ENCODE peak calls at places on chromosomes 5 and 9, in eight cellular contexts. N is endothelial cell of umbilical vein, Q is testis, C is adrenal gland, X is A549, F is gastrocnemius medialis, U is uterus, Z is tibial nerve. K is an unnamed sample. For H3K4me1, the result is how much of the 10 kb centered on the place peaks cover.

GRCh38 chr9:108549184-108549583 is 306.6 kb downstream of the ACTL7B start:
- DNase-seq in X (no peak), C (no peak), U (no peak), Z (no peak), N (no peak), F (no peak), Q (no peak), K (no peak)

GRCh38 chr9:38388283-38389223 is 3.9 kb upstream of the ALDH1B1 start:
- DNase-seq in Z (no peak), C (peak), Q (peak), N (no peak), U (peak), X (no peak), F (peak), K (no peak)

GRCh38 chr9:19113964-19114679 is 11.4 kb upstream of the HAUS6 start:
- DNase-seq in U (no peak), Z (no peak), X (no peak), Q (no peak), C (no peak), F (no peak), N (no peak), K (no peak)

GRCh38 chr5:90056911-90057705 is 352.4 kb downstream of the CETN3 start:
- DNase-seq in Q (no peak), C (no peak), U (no peak), F (no peak), Z (no peak), X (no peak), N (no peak), K (no peak)

GRCh38 chr9:132046456-132046855 is 33.2 kb downstream of the MED27 start:
- DNase-seq in Z (no peak), U (no peak), C (no peak), N (no peak), F (no peak), Q (no peak), X (no peak), K (no peak)

GRCh38 chr9:128094166-128094949 is 26.3 kb downstream of the SLC25A25 start:
- DNase-seq in U (peak), X (peak), F (peak), C (peak), Q (peak), N (peak), Z (peak), K (peak)

GRCh38 chr5:64213568-64213967 is 47.9 kb downstream of the RNF180 start:
- DNase-seq in N (no peak), X (no peak), C (no peak), F (no peak), Q (no peak), Z (no peak), U (no peak), K (no peak)

GRCh38 chr5:73853091-73853490 is 227.1 kb downstream of the ARHGEF28 start:
- DNase-seq in F (no peak), C (peak), X (peak), Z (no peak), N (no peak), Q (no peak), U (no peak), K (no peak)

GRCh38 chr9:91037511-91038482 is 236.2 kb downstream of the SYK start:
- DNase-seq in X (peak), C (peak), N (peak), Z (no peak), U (peak), Q (peak), F (peak), K (peak)

GRCh38 chr5:139733698-139734491 is 61.7 kb upstream of the PSD2 start:
- DNase-seq in Q (peak), Z (peak), C (no peak), X (no peak), F (no peak), N (no peak), U (no peak), K (no peak)

GRCh38 chr5:71778678-71779276 is 59.7 kb downstream of the CARTPT start:
- DNase-seq in Q (peak), F (no peak), N (no peak), Z (no peak), C (no peak), U (no peak), X (peak), K (no peak)

GRCh38 chr9:109775516-109775915 is 4.5 kb upstream of the PALM2AKAP2 start:
- DNase-seq in C (no peak), Z (no peak), U (no peak), N (no peak), X (no peak), Q (no peak), F (no peak), K (no peak)

GRCh38 chr5:143143973-143144372 is 259.5 kb downstream of the NR3C1 start:
- DNase-seq in X (no peak), Q (no peak), Z (no peak), F (no peak), C (no peak), U (no peak), N (no peak), K (no peak)

GRCh38 chr9:89523948-89524347 is 26.0 kb upstream of the SEMA4D start:
- DNase-seq in C (no peak), Q (no peak), X (no peak), U (no peak), F (no peak), N (no peak), Z (no peak), K (no peak)

GRCh38 chr5:127935398-127935797 is 148.2 kb upstream of the SLC12A2 start:
- DNase-seq in N (no peak), X (no peak), U (no peak), C (no peak), Q (no peak), Z (no peak), F (no peak), K (no peak)

GRCh38 chr9:80410106-80410505 is 838.3 kb downstream of the TLE4 start:
- DNase-seq in Q (peak), X (no peak), C (peak), Z (no peak), F (no peak), N (no peak), U (no peak), K (peak)

GRCh38 chr5:142600611-142601360 is 85.1 kb downstream of the FGF1 start:
- DNase-seq in X (no peak), C (peak), Z (peak), F (peak), U (peak), Q (peak), N (peak), K (peak)

GRCh38 chr9:134396258-134396742 is 70.0 kb downstream of the RXRA start:
- DNase-seq in C (no peak), U (no peak), N (no peak), Q (no peak), F (no peak), Z (no peak), X (no peak), K (no peak)

GRCh38 chr5:134001938-134002731 is 2.6 kb downstream of the VDAC1 start:
- DNase-seq in U (no peak), Q (no peak), Z (no peak), N (no peak), X (no peak), F (no peak), C (no peak), K (no peak)

GRCh38 chr5:43294226-43294625 is 19.0 kb downstream of the HMGCS1 start:
- DNase-seq in C (no peak), Q (no peak), Z (no peak), X (no peak), N (peak), F (no peak), U (no peak), K (no peak)

GRCh38 chr5:74016373-74016772 is 390.4 kb downstream of the ARHGEF28 start:
- DNase-seq in Z (no peak), C (no peak), U (no peak), N (no peak), X (no peak), Q (no peak), F (no peak), K (no peak)

GRCh38 chr9:4774209-4774608 is 18.5 kb upstream of the RCL1 start:
- DNase-seq in U (no peak), N (no peak), X (no peak), Z (peak), F (peak), Q (no peak), C (peak), K (no peak)

GRCh38 chr9:97046228-97046627 is 7.3 kb upstream of the CTSV start:
- DNase-seq in F (peak), C (peak), U (no peak), X (peak), Q (peak), Z (no peak), N (no peak), K (peak)

GRCh38 chr5:154309805-154310204 is 119.3 kb downstream of the GALNT10 start:
- DNase-seq in Q (no peak), X (no peak), Z (no peak), U (no peak), N (peak), C (no peak), F (no peak), K (no peak)

GRCh38 chr5:154696891-154697290 is 58.3 kb upstream of the LARP1 start:
- DNase-seq in C (no peak), N (no peak), Z (no peak), X (no peak), U (no peak), F (no peak), Q (no peak), K (no peak)

DNA sequence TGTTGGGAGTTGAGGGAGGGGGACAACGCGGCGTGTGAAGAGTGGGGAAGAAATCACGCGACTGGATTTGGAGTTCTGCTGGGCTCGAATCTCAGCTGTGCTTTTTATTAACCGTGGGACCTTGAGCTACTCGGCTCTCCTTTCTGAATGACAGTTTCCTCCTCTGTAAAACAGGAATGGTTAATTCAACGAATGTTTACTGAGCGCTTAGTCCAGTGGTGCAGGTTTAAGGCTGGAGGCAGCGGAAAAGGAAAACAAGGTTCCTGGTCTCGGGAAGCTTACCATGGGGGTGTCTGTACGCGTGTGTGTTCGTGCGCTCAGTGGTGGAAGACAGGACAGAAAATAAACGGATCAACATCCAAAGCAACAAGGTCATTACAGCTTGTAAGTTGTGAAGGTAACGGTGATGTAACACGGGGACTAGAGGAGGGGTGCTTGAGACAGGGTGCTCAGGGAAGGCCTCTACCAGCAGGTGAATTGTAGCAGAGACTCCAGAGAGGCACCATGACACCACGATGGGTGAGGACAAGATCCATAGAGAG is 277 bp downstream of the EIF4E1B start:
- DNase-seq in X (no peak), U (no peak), F (no peak), N (no peak), Z (no peak), C (no peak), Q (no peak), K (no peak)
- TF ChIP-seq POLR2A in X (no peak), U (no peak), F (no peak), N (no peak), Z (no peak), C (no peak), Q (no peak), K (no peak)

DNA sequence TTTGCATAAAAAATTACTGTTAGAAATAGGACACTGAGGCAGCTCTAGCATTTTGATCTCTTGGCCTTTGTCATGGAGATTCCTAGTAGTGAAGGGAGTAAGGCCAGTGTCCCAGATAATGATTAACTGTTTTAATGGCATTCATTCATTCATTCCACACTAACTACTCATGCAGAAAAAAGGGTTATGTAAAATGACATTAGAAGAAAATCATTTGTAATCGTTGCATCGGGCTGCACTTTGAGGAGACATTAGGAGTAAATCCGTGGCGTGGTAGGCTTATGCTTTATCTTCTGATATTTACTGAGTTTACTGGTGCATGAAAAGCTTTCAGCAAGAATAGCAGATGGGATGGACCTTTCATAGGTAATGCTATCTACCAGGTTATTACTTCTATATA is 82.6 kb upstream of the GRHPR start:
- DNase-seq in Q (no peak), U (no peak), Z (no peak), F (no peak), N (no peak), C (no peak), X (no peak), K (no peak)
- H3K27ac ChIP-seq in Q (no peak), U (no peak), Z (no peak), F (no peak), N (no peak), C (no peak), X (no peak), K (no peak)

GRCh38 chr9:136096505-136097001 is 1.5 kb upstream of the NACC2 start:
- DNase-seq in U (no peak), F (no peak), Q (no peak), X (no peak), C (no peak), Z (no peak), N (no peak), K (no peak)

GRCh38 chr9:136095028-136095494 is at the start of gene NACC2:
- DNase-seq in U (peak), F (peak), X (no peak), N (peak), C (peak), Q (peak), Z (peak), K (peak)

GRCh38 chr9:136093995-136094881 is 851 bp downstream of the NACC2 start:
- DNase-seq in Q (peak), C (peak), X (peak), U (peak), Z (peak), N (peak), F (peak), K (peak)

GRCh38 chr9:136093331-136093986 is 1.6 kb downstream of the NACC2 start:
- DNase-seq in Z (no peak), F (peak), N (no peak), X (peak), C (peak), Q (peak), U (no peak), K (peak)

DNA sequence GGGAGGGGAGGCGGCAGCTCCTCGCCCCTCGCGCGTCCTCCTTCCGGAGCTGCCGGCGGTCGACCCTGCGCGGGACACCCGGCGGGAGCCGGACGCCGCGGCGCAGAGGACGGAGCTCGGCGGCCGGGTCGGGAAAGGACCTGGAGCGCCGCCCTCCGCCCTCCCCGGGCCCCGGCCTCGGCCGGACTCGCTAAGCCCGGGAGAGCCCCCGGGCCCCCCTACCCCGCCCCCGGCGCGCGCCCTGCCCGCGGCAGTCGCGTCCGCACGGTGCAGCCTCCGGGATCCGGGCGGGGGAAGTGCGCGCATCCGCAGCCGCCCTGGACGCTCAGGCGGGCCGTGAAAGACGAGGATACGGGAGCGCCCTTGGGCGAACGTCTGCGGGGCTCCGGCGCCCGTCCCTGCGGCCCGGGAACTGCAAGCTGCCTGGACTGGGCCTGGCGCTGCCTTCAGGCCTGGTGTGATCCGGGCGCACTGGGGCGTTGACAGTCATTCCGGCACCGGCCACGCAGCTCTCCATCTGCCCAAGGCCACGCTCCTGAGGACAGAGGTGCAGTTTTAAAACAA is 488 bp upstream of the NACC2 start:
- DNase-seq in C (peak), Q (no peak), N (peak), U (no peak), Z (no peak), F (peak), X (no peak), K (no peak)
- H3K4me1 ChIP-seq in C (under half), Q (under half), N (under half), U (under half), Z (half or more), F (under half), X (under half), K (under half)

DNA sequence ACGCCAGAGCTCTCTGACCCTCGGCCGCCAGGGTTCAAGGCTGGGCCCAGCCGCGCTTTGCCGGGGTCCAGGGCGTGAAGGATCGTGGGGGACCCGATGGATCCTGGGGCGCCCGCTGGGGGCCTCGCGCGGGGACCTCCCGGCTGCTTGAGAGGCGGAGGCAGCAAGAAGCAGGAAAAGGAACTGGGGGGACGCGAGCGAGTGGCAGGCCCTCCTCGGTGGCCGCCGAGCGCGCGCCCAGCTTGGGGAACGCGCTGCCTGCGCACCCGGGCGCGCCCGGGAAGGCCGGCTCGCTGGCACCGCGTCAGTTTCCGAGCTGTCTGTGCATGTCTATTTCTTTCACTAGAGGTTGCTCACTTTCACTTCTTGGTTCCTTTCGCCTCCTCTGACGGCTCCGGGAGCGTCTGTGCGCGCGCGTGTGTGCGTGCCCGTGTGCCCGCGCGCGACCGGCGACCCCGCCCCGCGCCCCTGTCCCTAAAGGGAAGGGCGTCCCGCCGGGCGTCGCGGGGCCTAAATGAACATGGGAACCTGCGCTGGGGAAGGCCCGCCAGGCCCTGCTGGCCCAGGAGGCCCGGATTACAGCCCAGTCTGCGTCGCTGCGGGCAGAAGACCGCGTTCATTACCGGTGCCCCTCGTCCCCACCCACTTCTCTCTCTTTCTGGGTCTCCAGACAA is 205.5 kb upstream of the IER5L start:
- DNase-seq in C (peak), Z (peak), F (peak), X (no peak), N (peak), U (peak), Q (peak), K (peak)
- TF ChIP-seq POLR2A in C (peak), Z (peak), F (peak), X (no peak), N (peak), U (no peak), Q (no peak), K (no peak)

DNA sequence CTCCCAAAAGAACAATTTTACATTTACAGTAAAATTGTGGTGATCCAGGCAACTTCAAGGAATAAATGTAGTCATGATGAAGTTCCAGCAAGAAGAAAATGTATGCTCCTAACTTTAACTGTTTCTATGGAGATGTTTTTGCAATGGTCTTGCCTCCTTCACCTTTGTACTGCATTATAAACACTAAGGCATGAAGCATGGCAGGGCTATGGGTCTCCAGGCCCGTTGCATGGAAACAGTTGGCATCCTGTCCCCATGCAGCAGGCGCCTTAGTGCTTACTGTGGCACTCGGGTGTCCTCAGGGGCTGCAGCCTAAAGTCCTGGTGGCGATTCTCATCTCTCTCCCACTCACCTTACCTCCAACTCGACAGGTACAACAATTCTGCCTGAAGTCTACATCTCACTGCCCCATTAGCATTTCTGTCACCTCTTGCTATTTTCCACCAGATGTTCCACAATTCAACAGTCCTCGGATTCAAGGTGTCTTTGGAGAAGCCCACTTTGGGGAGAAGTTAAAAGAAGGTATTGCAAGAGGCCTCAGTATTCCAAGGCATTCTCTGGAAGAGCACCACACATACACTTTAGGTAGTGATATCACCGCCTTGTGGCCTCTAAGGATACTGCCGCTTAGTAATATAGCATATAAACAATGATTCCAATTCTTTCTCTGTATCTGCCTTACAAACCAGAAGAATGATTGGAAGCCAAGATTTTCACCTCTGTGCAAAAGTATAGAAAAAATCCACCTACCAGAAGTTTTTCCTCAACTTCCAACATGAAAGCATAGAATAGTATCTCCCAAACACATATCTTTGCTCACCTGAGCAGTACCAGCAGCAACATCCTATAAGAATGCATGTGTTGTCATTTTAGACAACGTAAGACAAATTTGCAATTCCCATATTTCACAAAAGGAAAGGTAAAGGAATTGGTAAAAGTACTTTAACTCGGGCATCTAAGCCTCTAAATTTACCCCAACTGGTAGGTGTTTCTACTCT is 5.1 kb downstream of the LIFR start:
- DNase-seq in F (no peak), Q (peak), Z (no peak), X (peak), C (no peak), N (peak), U (peak), K (no peak)
- H3K27ac ChIP-seq in F (peak), Q (no peak), Z (peak), X (no peak), C (no peak), N (no peak), U (no peak), K (no peak)

GRCh38 chr9:115198018-115198417 is 80.1 kb upstream of the TNC start:
- DNase-seq in Z (no peak), U (peak), C (peak), X (no peak), Q (peak), F (peak), N (no peak), K (no peak)

GRCh38 chr9:115194216-115194615 is 76.3 kb upstream of the TNC start:
- DNase-seq in Q (no peak), X (no peak), C (no peak), F (no peak), N (no peak), U (no peak), Z (no peak), K (no peak)

GRCh38 chr9:115193777-115194176 is 75.8 kb upstream of the TNC start:
- DNase-seq in Q (no peak), F (no peak), X (no peak), Z (no peak), C (no peak), N (no peak), U (no peak), K (no peak)

GRCh38 chr9:115192835-115193234 is 74.9 kb upstream of the TNC start:
- DNase-seq in F (no peak), U (no peak), Q (no peak), N (no peak), C (no peak), Z (no peak), X (no peak), K (no peak)

GRCh38 chr9:115195889-115196288 is 77.9 kb upstream of the TNC start:
- DNase-seq in C (no peak), Q (no peak), X (no peak), U (no peak), F (no peak), N (no peak), Z (no peak), K (no peak)
- H3K4me1 ChIP-seq in C (under half), Q (under half), X (under half), U (under half), F (under half), N (under half), Z (under half), K (under half)

K was measured in ovary.